ENCODE peak calls at places on chromosomes 16 and 17, in eight cellular contexts. One of them, this sample, is unnamed.

GRCh38 chr17:7213895-7214299 is 5.7 kb downstream of the DLG4 start:
- DNase-seq in lower leg skin: peak
- DNase-seq in AG09309: no peak
- DNase-seq in AG04450: no peak
- DNase-seq in fibroblast of pulmonary artery: peak
- DNase-seq in lower lobe of right lung: peak
- DNase-seq in adrenal gland: peak
- DNase-seq in OCI-LY7: peak
- DNase-seq in this sample: no peak

GRCh38 chr17:7391307-7391706 is 3.0 kb downstream of the PLSCR3 start:
- DNase-seq in fibroblast of pulmonary artery: no peak
- DNase-seq in lower leg skin: no peak
- DNase-seq in OCI-LY7: no peak
- DNase-seq in AG09309: no peak
- DNase-seq in lower lobe of right lung: no peak
- DNase-seq in AG04450: no peak
- DNase-seq in adrenal gland: no peak
- DNase-seq in this sample: no peak

GRCh38 chr17:1423456-1424135 is 23.6 kb upstream of the YWHAE start:
- DNase-seq in lower leg skin: no peak
- DNase-seq in AG04450: no peak
- DNase-seq in fibroblast of pulmonary artery: no peak
- DNase-seq in lower lobe of right lung: no peak
- DNase-seq in adrenal gland: no peak
- DNase-seq in OCI-LY7: no peak
- DNase-seq in AG09309: no peak
- DNase-seq in this sample: no peak

GRCh38 chr16:81586421-81586820 is 141.8 kb downstream of the CMIP start:
- DNase-seq in lower leg skin: no peak
- DNase-seq in adrenal gland: no peak
- DNase-seq in AG04450: no peak
- DNase-seq in fibroblast of pulmonary artery: no peak
- DNase-seq in OCI-LY7: no peak
- DNase-seq in AG09309: no peak
- DNase-seq in lower lobe of right lung: no peak
- DNase-seq in this sample: no peak

GRCh38 chr17:78107457-78107856 is 21.1 kb downstream of the TMC6 start:
- DNase-seq in OCI-LY7: no peak
- DNase-seq in adrenal gland: no peak
- DNase-seq in lower lobe of right lung: no peak
- DNase-seq in AG09309: no peak
- DNase-seq in fibroblast of pulmonary artery: no peak
- DNase-seq in lower leg skin: no peak
- DNase-seq in AG04450: no peak
- DNase-seq in this sample: no peak

GRCh38 chr17:56785997-56786680 is 47.6 kb downstream of the C17orf67 start:
- DNase-seq in AG04450: no peak
- DNase-seq in lower leg skin: no peak
- DNase-seq in OCI-LY7: no peak
- DNase-seq in lower lobe of right lung: no peak
- DNase-seq in AG09309: no peak
- DNase-seq in fibroblast of pulmonary artery: no peak
- DNase-seq in adrenal gland: no peak
- DNase-seq in this sample: no peak

GRCh38 chr17:48439875-48440505 is 10.0 kb upstream of the SKAP1 start:
- DNase-seq in OCI-LY7: peak
- DNase-seq in fibroblast of pulmonary artery: no peak
- DNase-seq in AG09309: no peak
- DNase-seq in AG04450: no peak
- DNase-seq in adrenal gland: peak
- DNase-seq in lower lobe of right lung: no peak
- DNase-seq in lower leg skin: no peak
- DNase-seq in this sample: no peak

GRCh38 chr17:80891096-80892018 is 100.3 kb upstream of the CHMP6 start:
- DNase-seq in lower lobe of right lung: peak
- DNase-seq in AG09309: peak
- DNase-seq in adrenal gland: peak
- DNase-seq in OCI-LY7: no peak
- DNase-seq in AG04450: peak
- DNase-seq in fibroblast of pulmonary artery: peak
- DNase-seq in lower leg skin: peak
- DNase-seq in this sample: peak

GRCh38 chr17:2779545-2779944 is 16.7 kb upstream of the RAP1GAP2 start:
- DNase-seq in OCI-LY7: no peak
- DNase-seq in adrenal gland: no peak
- DNase-seq in lower leg skin: no peak
- DNase-seq in AG04450: no peak
- DNase-seq in AG09309: no peak
- DNase-seq in lower lobe of right lung: no peak
- DNase-seq in fibroblast of pulmonary artery: no peak
- DNase-seq in this sample: no peak

GRCh38 chr16:50861451-50861850 is 119.6 kb downstream of the CYLD start:
- DNase-seq in fibroblast of pulmonary artery: no peak
- DNase-seq in adrenal gland: no peak
- DNase-seq in AG09309: no peak
- DNase-seq in AG04450: no peak
- DNase-seq in OCI-LY7: no peak
- DNase-seq in lower leg skin: no peak
- DNase-seq in lower lobe of right lung: no peak
- DNase-seq in this sample: no peak

GRCh38 chr16:66325977-66326376 is 40.5 kb upstream of the CDH5 start:
- DNase-seq in lower leg skin: no peak
- DNase-seq in fibroblast of pulmonary artery: no peak
- DNase-seq in AG09309: no peak
- DNase-seq in AG04450: no peak
- DNase-seq in adrenal gland: no peak
- DNase-seq in lower lobe of right lung: no peak
- DNase-seq in OCI-LY7: no peak
- DNase-seq in this sample: no peak

GRCh38 chr16:56682703-56683397 is 580 bp downstream of the MT1X start:
- DNase-seq in OCI-LY7: peak
- DNase-seq in lower leg skin: no peak
- DNase-seq in adrenal gland: no peak
- DNase-seq in fibroblast of pulmonary artery: no peak
- DNase-seq in AG09309: no peak
- DNase-seq in AG04450: no peak
- DNase-seq in lower lobe of right lung: no peak
- DNase-seq in this sample: no peak

GRCh38 chr17:40532520-40533253 is 31.3 kb upstream of the TNS4 start:
- DNase-seq in lower leg skin: no peak
- DNase-seq in lower lobe of right lung: no peak
- DNase-seq in OCI-LY7: no peak
- DNase-seq in fibroblast of pulmonary artery: peak
- DNase-seq in AG09309: no peak
- DNase-seq in adrenal gland: no peak
- DNase-seq in AG04450: no peak
- DNase-seq in this sample: no peak

GRCh38 chr16:8904018-8904430 is 21.9 kb downstream of the LITAFD start:
- DNase-seq in fibroblast of pulmonary artery: no peak
- DNase-seq in AG04450: no peak
- DNase-seq in lower leg skin: no peak
- DNase-seq in AG09309: no peak
- DNase-seq in OCI-LY7: no peak
- DNase-seq in adrenal gland: no peak
- DNase-seq in lower lobe of right lung: no peak
- DNase-seq in this sample: no peak

GRCh38 chr16:8907096-8907495 is 24.9 kb downstream of the LITAFD start:
- DNase-seq in adrenal gland: no peak
- DNase-seq in lower lobe of right lung: no peak
- DNase-seq in fibroblast of pulmonary artery: no peak
- DNase-seq in OCI-LY7: no peak
- DNase-seq in lower leg skin: no peak
- DNase-seq in AG09309: no peak
- DNase-seq in AG04450: no peak
- DNase-seq in this sample: no peak

GRCh38 chr16:8905795-8906591 is 23.8 kb downstream of the LITAFD start:
- DNase-seq in lower lobe of right lung: no peak
- DNase-seq in AG04450: no peak
- DNase-seq in AG09309: no peak
- DNase-seq in lower leg skin: no peak
- DNase-seq in adrenal gland: no peak
- DNase-seq in OCI-LY7: no peak
- DNase-seq in fibroblast of pulmonary artery: no peak
- DNase-seq in this sample: no peak

GRCh38 chr16:8903004-8903403 is 20.9 kb downstream of the LITAFD start:
- DNase-seq in lower lobe of right lung: no peak
- DNase-seq in lower leg skin: no peak
- DNase-seq in adrenal gland: no peak
- DNase-seq in fibroblast of pulmonary artery: no peak
- DNase-seq in AG04450: no peak
- DNase-seq in AG09309: no peak
- DNase-seq in OCI-LY7: no peak
- DNase-seq in this sample: no peak

GRCh38 chr16:8905168-8905762 is 23.1 kb downstream of the LITAFD start:
- DNase-seq in AG09309: no peak
- DNase-seq in lower leg skin: no peak
- DNase-seq in OCI-LY7: peak
- DNase-seq in lower lobe of right lung: no peak
- DNase-seq in adrenal gland: no peak
- DNase-seq in fibroblast of pulmonary artery: peak
- DNase-seq in AG04450: no peak
- DNase-seq in this sample: no peak
- H3K4me3 ChIP-seq in AG09309: no peak
- H3K4me3 ChIP-seq in lower leg skin: no peak
- H3K4me3 ChIP-seq in OCI-LY7: no peak
- H3K4me3 ChIP-seq in lower lobe of right lung: no peak
- H3K4me3 ChIP-seq in adrenal gland: no peak
- H3K4me3 ChIP-seq in fibroblast of pulmonary artery: no peak
- H3K4me3 ChIP-seq in AG04450: no peak
- H3K4me3 ChIP-seq in this sample: no peak

GRCh38 chr16:27226476-27226875 is 23.1 kb downstream of the KDM8 start:
- DNase-seq in OCI-LY7: no peak
- DNase-seq in adrenal gland: no peak
- DNase-seq in lower lobe of right lung: peak
- DNase-seq in AG09309: no peak
- DNase-seq in AG04450: no peak
- DNase-seq in fibroblast of pulmonary artery: no peak
- DNase-seq in lower leg skin: no peak
- DNase-seq in this sample: no peak

GRCh38 chr16:27224741-27225300 is 21.5 kb downstream of the KDM8 start:
- DNase-seq in lower leg skin: no peak
- DNase-seq in AG04450: no peak
- DNase-seq in adrenal gland: no peak
- DNase-seq in OCI-LY7: no peak
- DNase-seq in fibroblast of pulmonary artery: no peak
- DNase-seq in lower lobe of right lung: peak
- DNase-seq in AG09309: no peak
- DNase-seq in this sample: no peak

GRCh38 chr16:27226976-27227705 is 23.8 kb downstream of the KDM8 start:
- DNase-seq in fibroblast of pulmonary artery: no peak
- DNase-seq in adrenal gland: no peak
- DNase-seq in AG04450: no peak
- DNase-seq in lower lobe of right lung: peak
- DNase-seq in lower leg skin: no peak
- DNase-seq in AG09309: no peak
- DNase-seq in OCI-LY7: no peak
- DNase-seq in this sample: no peak

GRCh38 chr16:27224271-27224737 is 21.0 kb downstream of the KDM8 start:
- DNase-seq in fibroblast of pulmonary artery: no peak
- DNase-seq in lower lobe of right lung: no peak
- DNase-seq in lower leg skin: no peak
- DNase-seq in adrenal gland: no peak
- DNase-seq in OCI-LY7: no peak
- DNase-seq in AG09309: no peak
- DNase-seq in AG04450: no peak
- DNase-seq in this sample: no peak

DNA sequence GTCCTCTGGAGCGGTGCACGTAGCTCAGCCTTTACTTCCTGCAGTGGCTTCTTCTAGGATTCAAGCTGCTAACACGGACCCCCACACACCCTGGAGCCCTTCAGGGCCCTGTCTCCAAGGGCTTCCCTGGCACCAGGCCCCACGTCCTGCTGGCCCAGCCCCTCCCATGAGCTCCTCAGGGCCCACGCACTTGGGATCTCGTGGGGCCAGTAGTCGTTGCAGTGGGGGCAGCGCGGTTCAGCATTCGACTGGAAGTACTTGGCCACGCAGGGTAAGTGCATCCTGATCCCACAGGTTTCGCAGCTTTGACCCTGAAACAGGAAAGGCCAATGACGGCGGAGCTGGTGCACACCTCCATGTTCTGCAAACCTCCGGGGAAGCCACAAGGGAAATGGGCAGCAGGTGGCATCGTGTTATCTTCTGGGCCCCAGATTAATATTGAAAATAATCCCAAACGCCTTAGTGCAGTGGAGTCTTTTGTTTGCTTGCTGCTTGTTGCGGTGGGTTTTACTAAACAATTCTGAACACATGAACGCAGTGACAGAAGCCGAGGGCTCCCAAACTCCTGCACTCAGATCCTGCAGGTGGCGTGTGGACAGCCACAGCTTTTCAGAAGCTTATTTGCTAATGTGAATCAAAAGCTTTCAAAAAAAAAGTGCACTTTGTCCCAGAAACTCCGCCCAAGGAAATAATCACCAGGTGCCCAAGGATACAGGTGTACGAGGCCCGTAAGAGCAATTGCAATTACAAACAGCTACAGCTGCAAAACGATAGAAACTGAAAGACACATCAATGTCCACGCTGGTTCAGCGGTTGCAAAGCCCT is 22.4 kb downstream of the KDM8 start:
- DNase-seq in AG04450: no peak
- DNase-seq in lower lobe of right lung: peak
- DNase-seq in lower leg skin: no peak
- DNase-seq in OCI-LY7: peak
- DNase-seq in adrenal gland: no peak
- DNase-seq in AG09309: no peak
- DNase-seq in fibroblast of pulmonary artery: no peak
- DNase-seq in this sample: no peak
- TF ChIP-seq CTCF in AG04450: no peak
- TF ChIP-seq CTCF in lower lobe of right lung: no peak
- TF ChIP-seq CTCF in lower leg skin: no peak
- TF ChIP-seq CTCF in OCI-LY7: peak
- TF ChIP-seq CTCF in adrenal gland: no peak
- TF ChIP-seq CTCF in AG09309: no peak
- TF ChIP-seq CTCF in fibroblast of pulmonary artery: no peak
- TF ChIP-seq CTCF in this sample: no peak

DNA sequence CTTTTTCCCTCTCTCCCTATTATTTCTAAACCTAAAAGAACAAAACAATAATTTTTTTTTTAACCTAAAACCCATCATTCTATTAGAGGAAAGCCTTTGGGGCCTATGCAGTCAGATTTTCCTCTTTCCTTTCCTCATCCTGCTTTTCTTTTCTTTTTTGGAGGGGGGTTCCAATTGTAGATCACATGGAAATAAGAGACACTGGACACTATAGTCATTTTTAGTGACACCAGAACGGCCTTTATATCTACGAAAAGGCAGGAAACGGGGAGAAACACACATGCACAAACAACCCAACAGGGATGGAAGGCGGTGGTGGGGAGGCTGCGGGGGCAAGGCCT is 5.1 kb upstream of the ZFHX3 start:
- DNase-seq in AG04450: no peak
- DNase-seq in adrenal gland: no peak
- DNase-seq in AG09309: no peak
- DNase-seq in lower leg skin: no peak
- DNase-seq in lower lobe of right lung: no peak
- DNase-seq in fibroblast of pulmonary artery: no peak
- DNase-seq in OCI-LY7: no peak
- DNase-seq in this sample: no peak
- H3K4me3 ChIP-seq in AG04450: peak
- H3K4me3 ChIP-seq in adrenal gland: peak
- H3K4me3 ChIP-seq in AG09309: no peak
- H3K4me3 ChIP-seq in lower leg skin: no peak
- H3K4me3 ChIP-seq in lower lobe of right lung: no peak
- H3K4me3 ChIP-seq in fibroblast of pulmonary artery: no peak
- H3K4me3 ChIP-seq in OCI-LY7: no peak
- H3K4me3 ChIP-seq in this sample: no peak

GRCh38 chr16:53022374-53022773 is 30.3 kb downstream of the CHD9NB start:
- DNase-seq in OCI-LY7: peak
- DNase-seq in fibroblast of pulmonary artery: peak
- DNase-seq in AG04450: peak
- DNase-seq in lower lobe of right lung: no peak
- DNase-seq in lower leg skin: no peak
- DNase-seq in adrenal gland: peak
- DNase-seq in AG09309: no peak
- DNase-seq in this sample: no peak
- TF ChIP-seq CTCF in OCI-LY7: peak
- TF ChIP-seq CTCF in fibroblast of pulmonary artery: peak
- TF ChIP-seq CTCF in AG04450: peak
- TF ChIP-seq CTCF in lower lobe of right lung: peak
- TF ChIP-seq CTCF in lower leg skin: no peak
- TF ChIP-seq CTCF in adrenal gland: peak
- TF ChIP-seq CTCF in AG09309: peak
- TF ChIP-seq CTCF in this sample: peak

This sample was measured in AG04449.